ENCODE peak calls at places on chromosomes 7 and 10, in four cellular contexts. Q, U, Y and Z are unnamed samples.

GRCh38 chr7:11457419-11457818 is 374.6 kb downstream of the THSD7A start:
- DNase-seq in Q (no peak), U (no peak), Y (no peak), Z (no peak)

GRCh38 chr10:6612371-6612770 is 32.3 kb upstream of the PRKCQ start:
- DNase-seq in Q (no peak), U (no peak), Y (no peak), Z (no peak)

GRCh38 chr10:77566914-77567566 is 70.6 kb downstream of the KCNMA1 start:
- DNase-seq in Q (no peak), U (no peak), Y (no peak), Z (no peak)

GRCh38 chr7:79361214-79361613 is 92.3 kb downstream of the MAGI2 start:
- DNase-seq in Q (peak; percentile 52), U (no peak), Y (no peak), Z (no peak)

GRCh38 chr7:142375710-142376313 is 118.0 kb upstream of the PRSS58 start:
- DNase-seq in Q (no peak), U (no peak), Y (no peak), Z (peak; percentile 28)

GRCh38 chr7:80835251-80835650 is 83.6 kb downstream of the SEMA3C start:
- DNase-seq in Q (no peak), U (no peak), Y (no peak), Z (no peak)

GRCh38 chr7:156095908-156096539 is 283.8 kb upstream of the SHH start:
- DNase-seq in Q (no peak), U (no peak), Y (no peak), Z (no peak)

GRCh38 chr7:4998244-4998643 is 39.3 kb upstream of the MMD2 start:
- DNase-seq in Q (no peak), U (no peak), Y (no peak), Z (no peak)

GRCh38 chr7:85457911-85458310 is 271.1 kb upstream of the SEMA3D start:
- DNase-seq in Q (no peak), U (no peak), Y (no peak), Z (no peak)

GRCh38 chr10:119541046-119541445 is 1.5 kb downstream of the RGS10 start:
- DNase-seq in Q (no peak), U (no peak), Y (no peak), Z (peak; percentile 40)

GRCh38 chr10:97466755-97467154 is 20.8 kb downstream of the ZDHHC16 start:
- DNase-seq in Q (no peak), U (no peak), Y (peak; percentile 59), Z (peak; percentile 37)

GRCh38 chr7:156610601-156611000 is 30.0 kb upstream of the RNF32 start:
- DNase-seq in Q (no peak), U (no peak), Y (no peak), Z (no peak)

GRCh38 chr10:11165591-11166543 is 148.2 kb downstream of the CELF2 start:
- DNase-seq in Q (no peak), U (peak; percentile 77), Y (no peak), Z (no peak)

GRCh38 chr10:69421611-69422308 is 5.0 kb upstream of the TACR2 start:
- DNase-seq in Q (no peak), U (no peak), Y (no peak), Z (peak; percentile 41)

GRCh38 chr7:3089493-3089892 is 45.8 kb upstream of the CARD11 start:
- DNase-seq in Q (peak; percentile 51), U (peak; percentile 47), Y (peak; percentile 27), Z (peak; percentile 6)

GRCh38 chr7:2738766-2739549 is 51.0 kb downstream of the AMZ1 start:
- DNase-seq in Q (no peak), U (no peak), Y (no peak), Z (no peak)

GRCh38 chr7:2477447-2478386 is 1.5 kb upstream of the GRIFIN start:
- DNase-seq in Q (peak; percentile 53), U (peak; percentile 81), Y (peak; percentile 34), Z (peak; percentile 49)

GRCh38 chr7:111558948-111559347 is 3.3 kb downstream of the IMMP2L start:
- DNase-seq in Q (no peak), U (no peak), Y (no peak), Z (peak; percentile 40)

GRCh38 chr7:4188646-4189045 is 493.4 kb upstream of the FOXK1 start:
- DNase-seq in Q (no peak), U (no peak), Y (no peak), Z (no peak)

GRCh38 chr7:98284335-98285036 is 3.0 kb downstream of the BRI3 start:
- DNase-seq in Q (peak; percentile 65), U (no peak), Y (peak; percentile 51), Z (peak; percentile 42)

GRCh38 chr7:155032978-155033377 is 30.1 kb upstream of the PAXIP1 start:
- DNase-seq in Q (no peak), U (no peak), Y (no peak), Z (no peak)

GRCh38 chr7:18408868-18409267 is 86.7 kb upstream of the HDAC9 start:
- DNase-seq in Q (no peak), U (no peak), Y (no peak), Z (no peak)

GRCh38 chr10:100656479-100656878 is 88.9 kb upstream of the PAX2 start:
- DNase-seq in Q (no peak), U (peak; percentile 82), Y (no peak), Z (no peak)

GRCh38 chr10:45454262-45454661 is 80.2 kb downstream of the ALOX5 start:
- DNase-seq in Q (no peak), U (no peak), Y (no peak), Z (no peak)

GRCh38 chr7:112996472-112996871 is 90.2 kb downstream of the GPR85 start:
- DNase-seq in Q (no peak), U (no peak), Y (no peak), Z (no peak)

GRCh38 chr10:87030912-87031635 is 11.0 kb downstream of the FAM25A start:
- DNase-seq in Q (no peak), U (no peak), Y (no peak), Z (no peak)

GRCh38 chr10:91434041-91434440 is 23.9 kb downstream of the HECTD2 start:
- DNase-seq in Q (no peak), U (no peak), Y (no peak), Z (peak; percentile 77)

GRCh38 chr10:13528875-13529713 is at the start of gene BEND7:
- DNase-seq in Q (peak; percentile 33), U (peak; percentile 95), Y (no peak), Z (peak; percentile 16)

GRCh38 chr10:88687853-88688467 is 18.1 kb upstream of the LIPK start:
- DNase-seq in Q (peak; percentile 36), U (no peak), Y (peak; percentile 3), Z (peak; percentile 24)
- TF ChIP-seq MAZ in Q (no peak), U (no peak), Y (no peak), Z (no peak)

GRCh38 chr10:128500642-128501041 is 374.4 kb upstream of the MKI67 start:
- DNase-seq in Q (no peak), U (no peak), Y (no peak), Z (no peak)
- H3K9me3 ChIP-seq in Q (no peaks in the 10 kb centered on the region), U (no peaks in the 10 kb centered on the region), Y (no peaks in the 10 kb centered on the region), Z (peaks cover 57% of the 10 kb centered on the region)

GRCh38 chr7:1314908-1315450 is 82.3 kb downstream of the UNCX start:
- DNase-seq in Q (no peak), U (no peak), Y (no peak), Z (no peak)
- TF ChIP-seq MAZ in Q (no peak), U (no peak), Y (no peak), Z (no peak)

DNA sequence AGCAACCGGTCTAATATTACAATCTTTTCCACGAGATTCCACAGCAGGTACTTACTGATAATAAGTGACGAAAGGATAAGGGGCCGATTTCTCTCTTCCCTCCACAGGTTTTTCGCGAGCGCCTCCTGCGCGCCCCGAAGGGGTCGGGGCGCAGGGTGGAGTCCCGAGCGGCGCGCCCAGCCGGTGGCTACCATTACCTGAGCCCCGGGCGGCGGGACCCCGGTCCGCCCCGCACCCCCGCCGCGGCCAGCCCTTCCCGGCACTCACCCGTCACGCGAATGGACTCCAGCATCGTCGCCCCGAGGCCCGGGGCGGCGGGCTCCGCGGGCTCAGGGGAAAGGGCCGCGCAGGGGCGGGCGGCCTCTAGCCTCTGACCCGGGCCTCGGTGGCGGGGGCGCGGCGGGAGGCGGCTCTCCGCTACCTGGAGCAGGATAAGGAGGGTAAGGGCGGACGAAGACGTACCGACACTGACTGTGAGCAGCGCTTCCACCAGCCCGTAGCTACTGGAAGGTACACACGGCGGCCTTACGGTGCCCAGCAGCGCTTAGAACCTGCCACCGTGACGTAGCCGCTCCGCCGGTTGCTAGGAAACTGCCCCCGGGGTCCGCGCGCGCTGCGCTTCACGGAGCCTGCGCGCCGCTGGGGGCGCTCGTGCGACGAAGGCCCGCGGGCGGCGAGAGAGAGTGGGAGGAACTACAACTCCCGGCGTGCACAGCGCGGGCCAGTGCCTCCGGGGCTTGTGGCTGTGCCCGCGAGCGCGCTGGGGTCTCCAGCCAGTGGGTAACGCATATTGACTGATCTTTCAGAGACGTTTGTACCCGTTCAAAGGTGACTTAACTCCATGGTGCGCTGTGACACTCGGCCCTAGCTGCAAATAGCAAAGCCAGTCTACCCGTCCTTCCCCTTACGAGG is 22.8 kb upstream of the ANLN start:
- DNase-seq in Q (peak; percentile 91), U (peak; percentile 95), Y (peak; percentile 80), Z (peak; percentile 69)
- H3K9me3 ChIP-seq in Q (no peaks in the 10 kb centered on the region), U (no peaks in the 10 kb centered on the region), Y (no peaks in the 10 kb centered on the region), Z (no peaks in the 10 kb centered on the region)